ENCODE peak calls at places on chromosomes 5 and 9, in four cellular contexts. H, V, E and K are unnamed samples.
A peak's percentile ranks its signal among the peaks of the same experiment; 100 is the strongest.

GRCh38 chr9:86695904-86696424 is 251.3 kb downstream of the GAS1 start:
- DNase-seq in H (no peak), V (no peak), E (no peak), K (no peak)

GRCh38 chr9:119432428-119432827 is 63.2 kb upstream of the BRINP1 start:
- DNase-seq in H (no peak), V (no peak), E (no peak), K (no peak)

GRCh38 chr5:127925916-127926315 is 157.7 kb upstream of the SLC12A2 start:
- DNase-seq in H (no peak), V (no peak), E (no peak), K (no peak)

GRCh38 chr5:138573223-138573622 is 2.0 kb downstream of the HSPA9 start:
- DNase-seq in H (no peak), V (no peak), E (no peak), K (no peak)

GRCh38 chr5:126941403-126941802 is 89.0 kb downstream of the MARCHF3 start:
- DNase-seq in H (no peak), V (no peak), E (no peak), K (no peak)

GRCh38 chr5:166962470-166962869 is 1329.0 kb upstream of the WWC1 start:
- DNase-seq in H (no peak), V (no peak), E (no peak), K (no peak)

GRCh38 chr9:91146391-91147019 is 215.2 kb downstream of the AUH start:
- DNase-seq in H (no peak), V (no peak), E (no peak), K (no peak)

GRCh38 chr5:173514666-173515065 is 101.8 kb downstream of the BOD1 start:
- DNase-seq in H (no peak), V (no peak), E (no peak), K (no peak)

GRCh38 chr9:11701706-11702105 is 991.5 kb upstream of the TYRP1 start:
- DNase-seq in H (no peak), V (no peak), E (no peak), K (no peak)

GRCh38 chr5:151082976-151083651 is 2.3 kb upstream of the TNIP1 start:
- DNase-seq in H (no peak), V (no peak), E (no peak), K (no peak)

GRCh38 chr5:39284552-39284951 is 65.2 kb upstream of the FYB1 start:
- DNase-seq in H (peak; percentile 22), V (no peak), E (no peak), K (no peak)

GRCh38 chr9:93464395-93464794 is 11.0 kb upstream of the FAM120AOS start:
- DNase-seq in H (no peak), V (no peak), E (no peak), K (no peak)

GRCh38 chr5:99543841-99544240 is 615.0 kb upstream of the CHD1 start:
- DNase-seq in H (no peak), V (no peak), E (no peak), K (no peak)

GRCh38 chr9:34684816-34685215 is 6.3 kb downstream of the CCL19 start:
- DNase-seq in H (no peak), V (no peak), E (no peak), K (no peak)

GRCh38 chr5:96747718-96748117 is 60.0 kb downstream of the ERAP1 start:
- DNase-seq in H (no peak), V (no peak), E (no peak), K (no peak)

GRCh38 chr9:108142504-108143201 is 653.1 kb upstream of the KLF4 start:
- DNase-seq in H (no peak), V (no peak), E (no peak), K (no peak)

GRCh38 chr9:23855885-23856284 is 29.8 kb upstream of the ELAVL2 start:
- DNase-seq in H (no peak), V (no peak), E (no peak), K (no peak)

GRCh38 chr9:7174884-7175283 is 417.1 kb downstream of the KDM4C start:
- DNase-seq in H (no peak), V (no peak), E (no peak), K (no peak)

GRCh38 chr9:99059074-99059894 is 45.6 kb upstream of the TGFBR1 start:
- DNase-seq in H (no peak), V (peak; percentile 79), E (peak; percentile 40), K (no peak)
- TF ChIP-seq BHLHE40 in H (no peak), V (peak; percentile 43), E (no peak), K (no peak)

GRCh38 chr5:116492776-116493175 is 81.8 kb downstream of the SEMA6A start:
- DNase-seq in H (no peak), V (no peak), E (no peak), K (no peak)
- TF ChIP-seq FOXK2 in H (no peak), V (no peak), E (no peak), K (no peak)

GRCh38 chr5:141326088-141326854 is 4.0 kb upstream of the PCDHGA1 start:
- DNase-seq in H (peak; percentile 58), V (peak; percentile 86), E (no peak), K (peak; percentile 39)
- TF ChIP-seq BHLHE40 in H (no peak), V (no peak), E (no peak), K (no peak)

GRCh38 chr9:110256392-110257096 is at the start of gene TXN:
- DNase-seq in H (peak; percentile 84), V (peak; percentile 97), E (peak; percentile 87), K (peak; percentile 89)

GRCh38 chr9:110255417-110256141 is 728 bp downstream of the TXN start:
- DNase-seq in H (peak; percentile 29), V (peak; percentile 78), E (no peak), K (peak; percentile 44)

GRCh38 chr9:110254500-110254899 is 1.8 kb downstream of the TXN start:
- DNase-seq in H (no peak), V (no peak), E (no peak), K (no peak)

GRCh38 chr9:110256142-110256391 is 240 bp downstream of the TXN start:
- DNase-seq in H (no peak), V (no peak), E (no peak), K (no peak)

GRCh38 chr9:110255064-110255416 is 1.3 kb downstream of the TXN start:
- DNase-seq in H (no peak), V (no peak), E (no peak), K (peak; percentile 15)
- TF ChIP-seq FOXK2 in H (no peak), V (no peak), E (no peak), K (no peak)

GRCh38 chr9:124812401-124813016 is 35.6 kb downstream of the OLFML2A start:
- DNase-seq in H (peak; percentile 56), V (peak; percentile 79), E (no peak), K (peak; percentile 49)
- TF ChIP-seq BHLHE40 in H (no peak), V (no peak), E (no peak), K (no peak)

GRCh38 chr9:104286792-104287191 is 192.7 kb downstream of the SMC2 start:
- DNase-seq in H (no peak), V (no peak), E (no peak), K (no peak)

GRCh38 chr9:104280216-104280585 is 186.1 kb downstream of the SMC2 start:
- DNase-seq in H (no peak), V (no peak), E (no peak), K (no peak)

GRCh38 chr9:104287255-104287872 is 193.3 kb downstream of the SMC2 start:
- DNase-seq in H (no peak), V (no peak), E (no peak), K (no peak)

GRCh38 chr9:104280711-104281110 is 186.6 kb downstream of the SMC2 start:
- DNase-seq in H (no peak), V (no peak), E (no peak), K (no peak)

GRCh38 chr9:104286187-104286586 is 192.1 kb downstream of the SMC2 start:
- DNase-seq in H (no peak), V (no peak), E (no peak), K (no peak)
- TF ChIP-seq FOXK2 in H (no peak), V (no peak), E (no peak), K (no peak)

GRCh38 chr5:72355706-72356299 is 35.6 kb downstream of the PTCD2 start:
- DNase-seq in H (no peak), V (no peak), E (no peak), K (peak; percentile 30)
- TF ChIP-seq BHLHE40 in H (no peak), V (no peak), E (no peak), K (no peak)

GRCh38 chr5:58403822-58404433 is 56.0 kb downstream of the PLK2 start:
- DNase-seq in H (no peak), V (no peak), E (no peak), K (no peak)

GRCh38 chr5:58404734-58405133 is 55.2 kb downstream of the PLK2 start:
- DNase-seq in H (no peak), V (no peak), E (no peak), K (no peak)

GRCh38 chr5:58406394-58406793 is 53.5 kb downstream of the PLK2 start:
- DNase-seq in H (no peak), V (no peak), E (no peak), K (no peak)

GRCh38 chr5:58405175-58405574 is 54.7 kb downstream of the PLK2 start:
- DNase-seq in H (no peak), V (no peak), E (no peak), K (no peak)

DNA sequence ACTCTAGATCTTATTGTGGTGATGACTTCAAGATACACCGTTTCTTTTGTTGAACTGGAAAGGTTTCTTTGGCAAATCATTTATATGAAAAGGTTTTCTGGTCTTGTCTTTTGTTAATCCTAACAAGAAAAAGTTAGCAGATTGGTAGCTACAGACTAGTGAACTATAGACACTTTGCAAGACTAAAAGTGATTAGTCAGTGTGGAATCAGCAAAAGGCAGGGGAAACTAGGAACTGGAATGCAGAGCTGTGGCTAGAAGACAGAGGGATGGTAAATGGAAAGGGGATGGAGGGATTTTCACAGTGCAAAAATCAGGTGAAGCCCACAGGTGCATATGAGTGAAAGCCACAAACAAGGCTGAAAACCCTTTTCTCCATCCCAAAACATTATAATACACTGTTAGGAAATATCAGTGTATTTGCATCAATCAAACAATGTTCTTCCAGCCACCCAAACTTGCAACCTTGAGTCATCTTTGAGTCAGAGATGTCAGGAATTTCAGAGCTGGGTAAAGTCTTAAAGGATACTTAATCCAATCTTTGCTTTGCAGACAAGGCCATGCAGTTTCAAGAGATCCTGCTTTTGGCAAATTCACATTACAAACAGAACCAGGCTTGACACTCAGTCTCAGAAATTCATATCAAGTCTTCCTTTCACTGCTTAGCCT is 52.7 kb downstream of the PLK2 start:
- DNase-seq in H (no peak), V (no peak), E (no peak), K (no peak)
- TF ChIP-seq FOXK2 in H (no peak), V (no peak), E (no peak), K (no peak)

GRCh38 chr5:107090471-107090870 is 580.3 kb downstream of the EFNA5 start:
- DNase-seq in H (no peak), V (no peak), E (no peak), K (no peak)
- TF ChIP-seq BHLHE40 in H (no peak), V (no peak), E (no peak), K (no peak)